ENCODE peak calls at places on chromosome 10, in six cellular contexts. W, X, K, B, U and F are unnamed samples.

GRCh38 chr10:29130190-29130673 is 158.6 kb upstream of the LYZL1 start:
- DNase-seq in W (peak), X (peak), K (no peak), B (no peak), U (no peak), F (peak)

GRCh38 chr10:80161321-80162084 is 29.0 kb downstream of the PLAC9 start:
- DNase-seq in W (no peak), X (peak), K (no peak), B (no peak), U (no peak), F (peak)

GRCh38 chr10:78925800-78926319 is 142.9 kb upstream of the ZMIZ1 start:
- DNase-seq in W (peak), X (peak), K (no peak), B (no peak), U (no peak), F (peak)

GRCh38 chr10:650691-651615 is 38.5 kb downstream of the DIP2C start:
- DNase-seq in W (no peak), X (peak), K (no peak), B (no peak), U (no peak), F (no peak)

GRCh38 chr10:58967551-58968418 is 208.7 kb upstream of the PHYHIPL start:
- DNase-seq in W (peak), X (no peak), K (no peak), B (peak), U (no peak), F (no peak)

GRCh38 chr10:12243860-12244620 is 48.1 kb downstream of the CDC123 start:
- DNase-seq in W (no peak), X (no peak), K (no peak), B (no peak), U (no peak), F (no peak)

GRCh38 chr10:118669020-118669766 is 73.7 kb upstream of the PRLHR start:
- DNase-seq in W (no peak), X (peak), K (no peak), B (peak), U (no peak), F (peak)

GRCh38 chr10:124200011-124200410 is 106.6 kb upstream of the CHST15 start:
- DNase-seq in W (no peak), X (no peak), K (no peak), B (no peak), U (no peak), F (no peak)

GRCh38 chr10:9214618-9215017 is 1160.1 kb downstream of the GATA3 start:
- DNase-seq in W (no peak), X (no peak), K (no peak), B (no peak), U (no peak), F (no peak)

GRCh38 chr10:110793887-110794286 is 77.8 kb upstream of the PDCD4 start:
- DNase-seq in W (no peak), X (no peak), K (no peak), B (peak), U (no peak), F (peak)

GRCh38 chr10:50275650-50276235 is 24.4 kb upstream of the ASAH2 start:
- DNase-seq in W (peak), X (peak), K (peak), B (peak), U (no peak), F (peak)

GRCh38 chr10:11724938-11725776 is 17.0 kb upstream of the ECHDC3 start:
- DNase-seq in W (peak), X (peak), K (no peak), B (no peak), U (no peak), F (peak)

GRCh38 chr10:69088471-69088769 is 517 bp downstream of the SRGN start:
- DNase-seq in W (no peak), X (no peak), K (no peak), B (no peak), U (no peak), F (no peak)

GRCh38 chr10:11728353-11728752 is 13.8 kb upstream of the ECHDC3 start:
- DNase-seq in W (no peak), X (no peak), K (no peak), B (no peak), U (no peak), F (no peak)

GRCh38 chr10:58776613-58777318 is 264.1 kb downstream of the BICC1 start:
- DNase-seq in W (no peak), X (peak), K (no peak), B (no peak), U (no peak), F (no peak)

GRCh38 chr10:128398999-128399398 is 272.8 kb upstream of the MKI67 start:
- DNase-seq in W (no peak), X (no peak), K (no peak), B (no peak), U (no peak), F (no peak)

GRCh38 chr10:94902570-94902969 is 35.9 kb upstream of the CYP2C9 start:
- DNase-seq in W (no peak), X (no peak), K (no peak), B (no peak), U (no peak), F (no peak)

GRCh38 chr10:15864419-15864818 is 4.1 kb upstream of the MINDY3 start:
- DNase-seq in W (no peak), X (no peak), K (no peak), B (no peak), U (no peak), F (no peak)

GRCh38 chr10:11328264-11329054 is 283.0 kb downstream of the USP6NL start:
- DNase-seq in W (no peak), X (no peak), K (peak), B (peak), U (no peak), F (no peak)

GRCh38 chr10:133476641-133476990 is 22.9 kb downstream of the SCART1 start:
- DNase-seq in W (no peak), X (no peak), K (no peak), B (no peak), U (no peak), F (no peak)

GRCh38 chr10:112389147-112389822 is 15.4 kb downstream of the ACSL5 start:
- DNase-seq in W (peak), X (peak), K (no peak), B (peak), U (no peak), F (peak)

GRCh38 chr10:78328592-78329404 is 295.1 kb downstream of the RPS24 start:
- DNase-seq in W (no peak), X (no peak), K (no peak), B (no peak), U (no peak), F (no peak)

GRCh38 chr10:77268721-77269120 is 368.9 kb downstream of the KCNMA1 start:
- DNase-seq in W (no peak), X (no peak), K (no peak), B (no peak), U (no peak), F (no peak)

GRCh38 chr10:128178319-128178937 is 52.2 kb upstream of the MKI67 start:
- DNase-seq in W (peak), X (peak), K (no peak), B (peak), U (no peak), F (peak)

GRCh38 chr10:43901302-43901701 is 252.6 kb upstream of the ZNF32 start:
- DNase-seq in W (peak), X (no peak), K (no peak), B (no peak), U (no peak), F (peak)
- TF ChIP-seq CTCF in W (no peak), X (peak), K (no peak), B (no peak), U (no peak), F (peak)

GRCh38 chr10:97737770-97738265 is 890 bp downstream of the ZFYVE27 start:
- DNase-seq in W (no peak), X (no peak), K (no peak), B (no peak), U (no peak), F (no peak)
- H3K4me3 ChIP-seq in W (peak), X (peak), K (peak), B (peak), U (peak), F (peak)

GRCh38 chr10:71545001-71545400 is 148.3 kb downstream of the CDH23 start:
- DNase-seq in W (no peak), X (no peak), K (no peak), B (no peak), U (no peak), F (no peak)

GRCh38 chr10:71547290-71547689 is 150.6 kb downstream of the CDH23 start:
- DNase-seq in W (no peak), X (no peak), K (no peak), B (no peak), U (no peak), F (peak)

GRCh38 chr10:71546220-71546619 is 149.5 kb downstream of the CDH23 start:
- DNase-seq in W (no peak), X (no peak), K (no peak), B (no peak), U (no peak), F (no peak)

GRCh38 chr10:71547841-71548493 is 151.2 kb downstream of the CDH23 start:
- DNase-seq in W (no peak), X (peak), K (peak), B (peak), U (no peak), F (peak)

GRCh38 chr10:71548494-71548846 is 151.8 kb downstream of the CDH23 start:
- DNase-seq in W (peak), X (no peak), K (no peak), B (no peak), U (no peak), F (peak)
- TF ChIP-seq CTCF in W (peak), X (peak), K (peak), B (no peak), U (no peak), F (peak)

DNA sequence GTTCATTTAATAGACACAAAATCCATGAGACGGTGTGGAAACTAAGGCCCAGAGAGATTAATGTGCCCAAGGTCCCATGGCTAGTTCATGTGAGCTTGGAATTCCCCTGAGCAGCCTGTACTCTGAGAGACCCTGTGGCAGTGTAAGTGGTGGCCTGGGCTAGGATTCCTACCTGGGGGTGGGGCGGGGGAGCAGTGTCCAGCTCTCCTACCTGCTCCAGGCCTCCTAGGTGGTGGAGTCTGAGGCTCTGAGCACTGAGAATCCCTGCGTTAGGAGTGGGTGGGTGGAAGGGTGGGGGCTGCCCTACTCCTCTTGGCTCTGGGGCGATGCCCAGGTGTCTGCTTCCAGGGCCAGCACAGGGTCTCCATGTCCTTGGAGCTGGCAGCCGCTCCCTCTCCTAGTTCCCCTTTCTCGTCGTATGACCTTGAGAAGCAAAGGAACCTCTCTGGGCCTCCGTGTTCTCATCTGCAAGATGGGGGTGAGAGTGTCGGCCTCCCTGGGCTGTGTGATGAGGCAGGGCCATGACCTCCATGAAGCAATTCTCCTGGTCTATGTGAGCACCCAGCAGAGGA is 2.5 kb downstream of the SNCG start:
- DNase-seq in W (no peak), X (no peak), K (peak), B (no peak), U (no peak), F (no peak)
- H3K4me3 ChIP-seq in W (no peak), X (no peak), K (no peak), B (no peak), U (no peak), F (no peak)

GRCh38 chr10:17523917-17524316 is 69.5 kb upstream of the ST8SIA6 start:
- DNase-seq in W (no peak), X (no peak), K (no peak), B (no peak), U (no peak), F (no peak)

GRCh38 chr10:17523246-17523753 is 68.9 kb upstream of the ST8SIA6 start:
- DNase-seq in W (no peak), X (no peak), K (no peak), B (no peak), U (no peak), F (no peak)

GRCh38 chr10:17533731-17534130 is 79.3 kb upstream of the ST8SIA6 start:
- DNase-seq in W (no peak), X (no peak), K (no peak), B (no peak), U (no peak), F (no peak)

GRCh38 chr10:17527530-17528146 is 73.2 kb upstream of the ST8SIA6 start:
- DNase-seq in W (peak), X (peak), K (no peak), B (no peak), U (no peak), F (peak)

GRCh38 chr10:17528296-17528862 is 74.0 kb upstream of the ST8SIA6 start:
- DNase-seq in W (no peak), X (no peak), K (no peak), B (no peak), U (no peak), F (peak)
- TF ChIP-seq CTCF in W (no peak), X (no peak), K (no peak), B (no peak), U (no peak), F (no peak)

GRCh38 chr10:84424731-84425165 is 96.4 kb downstream of the CCSER2 start:
- DNase-seq in W (no peak), X (peak), K (peak), B (peak), U (no peak), F (peak)
- H3K4me3 ChIP-seq in W (no peak), X (peak), K (peak), B (peak), U (no peak), F (peak)

GRCh38 chr10:74976565-74976964 is 134.9 kb upstream of the SAMD8 start:
- DNase-seq in W (no peak), X (no peak), K (no peak), B (no peak), U (no peak), F (no peak)
- TF ChIP-seq CTCF in W (no peak), X (no peak), K (no peak), B (no peak), U (no peak), F (no peak)

DNA sequence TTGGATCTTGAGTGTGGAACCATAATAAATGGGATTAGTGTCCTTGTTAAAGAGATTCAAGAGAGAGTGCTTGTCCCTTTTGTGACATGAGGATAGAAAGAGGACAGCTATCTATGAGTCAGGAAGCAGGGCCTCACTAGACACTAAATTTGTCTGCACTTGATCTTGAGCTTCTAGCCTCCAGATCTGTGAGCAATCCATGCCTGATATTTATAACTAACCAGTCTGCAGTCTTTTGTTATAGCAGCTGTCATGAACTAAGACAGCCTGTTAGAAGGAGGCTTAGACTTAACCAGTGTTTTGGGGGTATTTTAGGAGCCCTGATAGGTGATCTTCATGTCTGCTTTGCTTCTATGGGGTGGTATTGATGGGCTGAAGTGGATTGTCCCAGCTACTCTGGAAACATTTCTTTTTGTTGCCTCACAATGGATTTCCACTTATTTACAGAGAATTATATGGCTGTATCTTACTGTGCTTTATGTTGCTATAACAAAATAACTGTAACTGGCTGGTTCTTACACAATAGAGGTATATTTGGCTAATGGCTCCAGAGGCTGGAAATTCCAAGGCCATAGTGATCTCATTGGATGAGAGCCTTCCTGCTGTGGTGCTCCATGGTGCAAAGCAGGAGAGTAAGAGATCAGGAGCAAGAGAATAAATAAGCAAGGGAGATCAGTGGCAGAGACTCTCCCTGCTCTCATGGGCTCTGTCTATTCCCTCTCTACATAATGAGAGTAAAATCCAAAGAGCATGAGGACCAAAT is 23.4 kb upstream of the AKR1C3 start:
- DNase-seq in W (no peak), X (peak), K (no peak), B (no peak), U (no peak), F (peak)
- H3K4me3 ChIP-seq in W (peak), X (no peak), K (peak), B (no peak), U (no peak), F (no peak)